ENCODE peak calls at places on chromosome 11, in six cellular contexts. K is HepG2, U is HCT116, N is H1, P is K562, L is SK-N-SH. W is an unnamed sample.

GRCh38 chr11:87851234-87851633 is 324.0 kb downstream of the RAB38 start:
- DNase-seq in L (no peak), U (no peak), N (no peak), K (no peak), P (no peak), W (no peak)

GRCh38 chr11:65132238-65132987 is 1.9 kb downstream of the SYVN1 start:
- DNase-seq in L (no peak), U (no peak), K (no peak), N (no peak), P (no peak), W (no peak)

GRCh38 chr11:2581931-2582435 is 117.8 kb downstream of the KCNQ1OT1 start:
- DNase-seq in P (no peak), L (peak; percentile 49), N (no peak), U (no peak), K (no peak), W (no peak)

GRCh38 chr11:74255741-74256369 is 55.6 kb downstream of the P4HA3 start:
- DNase-seq in K (peak; percentile 42), N (peak; percentile 17), P (peak; percentile 77), L (peak; percentile 73), U (peak; percentile 29), W (peak; percentile 59)

GRCh38 chr11:8779732-8780131 is 97.1 kb downstream of the RPL27A start:
- DNase-seq in P (no peak), K (no peak), U (no peak), N (no peak), L (no peak), W (no peak)

GRCh38 chr11:80593981-80594380 is 1153.2 kb upstream of the TENM4 start:
- DNase-seq in K (peak; percentile 28), P (no peak), N (no peak), L (no peak), U (no peak), W (no peak)

GRCh38 chr11:104522123-104522522 is 358.2 kb upstream of the PDGFD start:
- DNase-seq in N (no peak), L (no peak), U (no peak), K (no peak), P (no peak), W (no peak)

GRCh38 chr11:121237686-121238658 is 54.6 kb upstream of the SC5D start:
- DNase-seq in U (no peak), P (no peak), N (no peak), K (no peak), L (no peak), W (peak; percentile 13)

GRCh38 chr11:75508051-75508561 is 17.6 kb downstream of the GDPD5 start:
- DNase-seq in P (no peak), N (no peak), L (peak; percentile 52), U (no peak), K (no peak), W (peak; percentile 73)

GRCh38 chr11:1157645-1158591 is at the start of gene MUC5AC:
- DNase-seq in K (no peak), L (peak; percentile 30), N (no peak), P (no peak), U (no peak), W (no peak)

GRCh38 chr11:108025387-108026080 is 16.8 kb downstream of the CUL5 start:
- DNase-seq in K (no peak), U (no peak), N (no peak), L (no peak), P (no peak), W (no peak)

GRCh38 chr11:3046190-3046589 is 11.0 kb downstream of the CARS1 start:
- DNase-seq in L (peak; percentile 48), U (no peak), N (no peak), K (no peak), P (no peak), W (no peak)

GRCh38 chr11:123924027-123924426 is 15.4 kb upstream of the OR4D5 start:
- DNase-seq in L (no peak), K (no peak), P (no peak), N (no peak), U (no peak), W (no peak)

GRCh38 chr11:86818466-86819282 is 18.3 kb downstream of the PRSS23 start:
- DNase-seq in K (peak; percentile 42), P (peak; percentile 60), L (peak; percentile 51), N (no peak), U (peak; percentile 52), W (peak; percentile 39)

GRCh38 chr11:5591613-5592012 is 4.8 kb upstream of the TRIM6 start:
- DNase-seq in U (no peak), P (peak; percentile 21), K (no peak), L (no peak), N (no peak), W (no peak)

GRCh38 chr11:61486004-61486615 is 22.4 kb upstream of the LRRC10B start:
- DNase-seq in N (no peak), K (no peak), L (no peak), U (no peak), P (no peak), W (no peak)

GRCh38 chr11:88292156-88292844 is 45.2 kb downstream of the CTSC start:
- DNase-seq in P (no peak), L (peak; percentile 12), U (peak; percentile 2), N (no peak), K (peak; percentile 6), W (no peak)

GRCh38 chr11:76919887-76920746 is 59.4 kb downstream of the ACER3 start:
- DNase-seq in U (peak; percentile 60), L (peak; percentile 66), N (no peak), P (peak; percentile 65), K (peak; percentile 79), W (peak; percentile 61)

GRCh38 chr11:86617502-86617901 is 54.9 kb downstream of the ME3 start:
- DNase-seq in K (no peak), P (no peak), U (no peak), N (no peak), L (no peak), W (no peak)

GRCh38 chr11:130208241-130209127 is 48.9 kb downstream of the ST14 start:
- DNase-seq in U (no peak), P (no peak), L (peak; percentile 30), N (no peak), K (no peak), W (no peak)

GRCh38 chr11:110830344-110831141 is 118.3 kb upstream of the ARHGAP20 start:
- DNase-seq in K (no peak), U (no peak), P (no peak), N (peak; percentile 9), L (no peak), W (no peak)

GRCh38 chr11:120168960-120169681 is 31.2 kb upstream of the TRIM29 start:
- DNase-seq in K (peak; percentile 30), P (peak; percentile 90), U (no peak), N (peak; percentile 34), L (peak; percentile 94), W (peak; percentile 81)

GRCh38 chr11:87263439-87263838 is 225.7 kb downstream of the TMEM135 start:
- DNase-seq in P (no peak), K (no peak), N (no peak), L (no peak), U (no peak), W (no peak)

GRCh38 chr11:79942071-79942470 is 501.2 kb upstream of the TENM4 start:
- DNase-seq in P (no peak), N (no peak), L (no peak), K (no peak), U (no peak), W (no peak)

GRCh38 chr11:75820636-75821035 is 5.6 kb downstream of the UVRAG start:
- DNase-seq in U (no peak), P (no peak), N (no peak), K (no peak), L (no peak), W (no peak)

GRCh38 chr11:6206456-6207180 is 1.3 kb downstream of the C11orf42 start:
- DNase-seq in K (no peak), N (no peak), L (no peak), P (no peak), U (no peak), W (no peak)

GRCh38 chr11:23502389-23502788 is 642.1 kb upstream of the CCDC179 start:
- DNase-seq in L (no peak), K (no peak), N (no peak), U (no peak), P (no peak), W (no peak)

GRCh38 chr11:74418509-74418895 is 20.3 kb upstream of the PGM2L1 start:
- DNase-seq in N (no peak), L (no peak), K (peak; percentile 6), U (no peak), P (no peak), W (no peak)

GRCh38 chr11:15148181-15148580 is 33.5 kb downstream of the INSC start:
- DNase-seq in L (no peak), K (no peak), P (no peak), U (no peak), N (no peak), W (no peak)

GRCh38 chr11:125229006-125229405 is 64.5 kb downstream of the PKNOX2 start:
- DNase-seq in N (no peak), P (no peak), L (no peak), U (no peak), K (no peak), W (no peak)

GRCh38 chr11:34978236-34979191 is 62.1 kb downstream of the PDHX start:
- DNase-seq in P (no peak), L (no peak), U (no peak), K (no peak), N (no peak), W (no peak)

GRCh38 chr11:14503023-14503422 is 3.4 kb upstream of the COPB1 start:
- DNase-seq in K (no peak), P (no peak), N (no peak), L (no peak), U (no peak), W (no peak)

GRCh38 chr11:6812391-6813005 is 13.0 kb upstream of the OR6A2 start:
- DNase-seq in N (no peak), L (peak; percentile 57), K (peak; percentile 48), P (peak; percentile 72), U (peak; percentile 15), W (peak; percentile 11)

GRCh38 chr11:118996926-118997626 is 862 bp upstream of the CENATAC start:
- DNase-seq in K (peak; percentile 48), L (peak; percentile 66), U (no peak), P (peak; percentile 56), N (no peak), W (no peak)
- TF ChIP-seq JUND in K (no peak), L (no peak), U (no peak), P (no peak), N (no peak), W (no peak)

GRCh38 chr11:100769165-100769564 is 82.1 kb downstream of the ARHGAP42 start:
- DNase-seq in N (no peak), K (no peak), L (no peak), P (no peak), U (no peak), W (no peak)
- TF ChIP-seq JUND in N (no peak), K (no peak), L (no peak), P (no peak), U (no peak), W (no peak)

GRCh38 chr11:12842933-12843636 is 166.0 kb upstream of the RASSF10 start:
- DNase-seq in P (peak; percentile 76), N (no peak), U (no peak), K (no peak), L (peak; percentile 32), W (peak; percentile 35)
- TF ChIP-seq JUND in P (peak; percentile 68), N (no peak), U (no peak), K (no peak), L (peak; percentile 27), W (no peak)

DNA sequence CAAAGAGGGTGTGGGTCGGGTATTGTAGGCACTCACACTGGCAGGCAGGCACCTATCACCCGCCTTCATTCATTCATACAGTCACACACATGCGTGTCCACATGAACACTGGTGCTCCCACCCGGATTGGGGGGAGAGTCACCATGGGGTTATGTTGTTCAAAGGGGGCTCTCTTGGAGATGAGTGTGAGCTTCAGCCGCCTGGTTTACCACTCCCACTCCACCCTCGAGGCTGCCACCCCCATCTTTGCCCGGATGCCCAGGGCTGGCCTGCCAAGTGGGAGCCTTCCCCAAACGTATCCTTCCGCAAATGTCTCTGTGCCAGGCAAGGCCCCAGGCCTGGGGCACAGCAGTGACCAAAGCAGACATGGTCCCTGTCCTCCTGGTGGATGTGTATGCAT is 22.6 kb downstream of the MRGPRD start:
- DNase-seq in K (no peak), U (no peak), L (peak; percentile 39), N (no peak), P (no peak), W (no peak)
- TF ChIP-seq JUND in K (no peak), U (no peak), L (no peak), N (no peak), P (no peak), W (no peak)